ENCODE peak calls at places on chromosomes 1 and 21, in four cellular contexts. C is IMR-90, S is GM23338, D is H9. F is an unnamed sample.

GRCh38 chr21:14403681-14404318 is 20.9 kb upstream of the HSPA13 start:
- DNase-seq in D (no peak), C (peak; percentile 45), S (peak; percentile 46), F (peak; percentile 20)

GRCh38 chr1:6635910-6636760 is 11.5 kb downstream of the THAP3 start:
- DNase-seq in C (peak; percentile 21), S (no peak), D (no peak), F (no peak)

GRCh38 chr21:46459356-46460112 is 843 bp downstream of the DIP2A start:
- DNase-seq in S (peak; percentile 58), C (peak; percentile 35), D (peak; percentile 48), F (no peak)

GRCh38 chr1:159275891-159276290 is 26.2 kb upstream of the FCER1A start:
- DNase-seq in D (no peak), C (no peak), S (no peak), F (no peak)

GRCh38 chr1:92951141-92951582 is 10.1 kb downstream of the DIPK1A start:
- DNase-seq in C (peak; percentile 71), S (no peak), D (no peak), F (peak; percentile 78)

GRCh38 chr1:20126041-20126805 is 6.9 kb upstream of the PLA2G2D start:
- DNase-seq in D (no peak), S (no peak), C (no peak), F (no peak)

GRCh38 chr1:61448934-61449368 is 276.0 kb downstream of the TM2D1 start:
- DNase-seq in S (no peak), C (no peak), D (no peak), F (no peak)

GRCh38 chr1:6996371-6996770 is 211.1 kb downstream of the CAMTA1 start:
- DNase-seq in S (no peak), C (no peak), D (no peak), F (no peak)

GRCh38 chr1:244713329-244713728 is 60.4 kb downstream of the DESI2 start:
- DNase-seq in C (no peak), S (no peak), D (no peak), F (no peak)

GRCh38 chr1:151001592-151001991 is 5.1 kb downstream of the MINDY1 start:
- DNase-seq in C (no peak), S (no peak), D (no peak), F (no peak)

GRCh38 chr1:201226859-201227488 is 36.4 kb downstream of the IGFN1 start:
- DNase-seq in C (no peak), D (peak; percentile 27), S (no peak), F (no peak)

GRCh38 chr1:22527555-22528296 is 35.6 kb upstream of the EPHA8 start:
- DNase-seq in S (peak; percentile 57), C (no peak), D (peak; percentile 29), F (no peak)
- TF ChIP-seq CTCF in S (peak; percentile 42), C (no peak), D (peak; percentile 61), F (peak; percentile 24)

GRCh38 chr1:63718464-63719075 is 55.2 kb upstream of the ROR1 start:
- DNase-seq in S (no peak), C (no peak), D (no peak), F (no peak)
- H3K4me1 ChIP-seq in S (peaks cover 22% of the 10 kb centered on the region), C (peaks cover 11% of the 10 kb centered on the region), D (peaks cover 7% of the 10 kb centered on the region), F (no peaks in the 10 kb centered on the region)

GRCh38 chr1:23403355-23403734 is 21.2 kb downstream of the TCEA3 start:
- DNase-seq in D (no peak), C (no peak), S (no peak), F (no peak)
- H3K4me2 ChIP-seq in D (peak overlapping the region; percentile 14), C (peak overlapping the region; percentile 54), S (peak overlapping the region; percentile 75), F (peak overlapping the region; percentile 53)

DNA sequence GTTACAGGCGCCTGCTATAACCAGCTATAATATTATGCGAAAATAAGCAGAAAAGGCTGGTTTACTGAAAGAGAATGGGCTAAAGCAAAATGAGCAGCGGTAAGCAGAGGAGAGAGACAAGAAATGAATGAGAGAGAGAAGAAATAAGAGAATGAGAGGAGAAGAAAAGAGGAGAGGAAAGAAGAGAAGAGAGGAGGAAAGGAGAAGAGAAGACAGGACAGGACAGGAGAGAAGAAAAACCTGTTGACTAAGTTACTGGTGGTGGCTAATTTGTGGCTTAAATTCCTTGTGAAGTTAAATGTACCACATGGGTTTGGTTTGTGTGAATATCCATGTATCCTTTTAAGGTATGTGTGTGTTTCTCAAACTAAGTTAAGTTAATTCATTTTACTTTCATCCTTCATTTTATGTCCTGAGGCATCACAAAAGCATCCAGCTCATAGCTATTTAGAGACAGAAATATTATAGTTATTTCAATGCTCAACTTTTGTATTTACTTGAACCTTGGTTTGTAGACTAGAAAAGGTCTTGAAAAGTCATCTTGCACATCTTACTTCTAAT is 3.1 kb upstream of the DDR2 start:
- DNase-seq in C (no peak), S (no peak), D (no peak), F (no peak)
- TF ChIP-seq CTCF in C (no peak), S (no peak), D (no peak), F (no peak)

GRCh38 chr1:111513410-111514020 is 10.1 kb upstream of the ADORA3 start:
- DNase-seq in D (no peak), C (no peak), S (no peak), F (no peak)
- H3K4me1 ChIP-seq in D (no peaks in the 10 kb centered on the region), C (peaks cover 7% of the 10 kb centered on the region), S (peaks cover 5% of the 10 kb centered on the region), F (peaks cover 13% of the 10 kb centered on the region)

GRCh38 chr1:30911061-30911954 is 2.8 kb upstream of the SDC3 start:
- DNase-seq in C (peak; percentile 78), D (peak; percentile 90), S (peak; percentile 96), F (peak; percentile 51)

GRCh38 chr1:30914931-30915330 is 6.4 kb upstream of the SDC3 start:
- DNase-seq in D (no peak), C (no peak), S (no peak), F (no peak)

GRCh38 chr1:30914587-30914922 is 6.0 kb upstream of the SDC3 start:
- DNase-seq in D (no peak), C (no peak), S (no peak), F (no peak)

GRCh38 chr1:30912203-30912602 is 3.6 kb upstream of the SDC3 start:
- DNase-seq in C (no peak), S (no peak), D (peak; percentile 15), F (no peak)

GRCh38 chr1:30912913-30913652 is 4.5 kb upstream of the SDC3 start:
- DNase-seq in C (no peak), D (peak; percentile 22), S (no peak), F (peak; percentile 25)
- H3K4me2 ChIP-seq in C (no peak overlapping the region), D (no peak overlapping the region), S (no peak overlapping the region), F (no peak overlapping the region)

GRCh38 chr1:79896136-79896535 is 889.6 kb upstream of the ADGRL4 start:
- DNase-seq in S (no peak), C (no peak), D (no peak), F (no peak)

GRCh38 chr1:79902418-79902817 is 895.9 kb upstream of the ADGRL4 start:
- DNase-seq in S (no peak), D (no peak), C (no peak), F (no peak)

GRCh38 chr1:79895573-79895972 is 889.0 kb upstream of the ADGRL4 start:
- DNase-seq in D (no peak), S (no peak), C (no peak), F (no peak)

GRCh38 chr1:79899914-79900313 is 893.4 kb upstream of the ADGRL4 start:
- DNase-seq in D (no peak), S (no peak), C (peak; percentile 100), F (no peak)
- TF ChIP-seq CTCF in D (no peak), S (no peak), C (peak; percentile 24), F (no peak)

GRCh38 chr1:228983231-228983660 is 248.0 kb downstream of the RHOU start:
- DNase-seq in S (no peak), C (no peak), D (peak; percentile 13), F (no peak)
- H3K4me1 ChIP-seq in S (peaks cover 5% of the 10 kb centered on the region), C (peaks cover 10% of the 10 kb centered on the region), D (no peaks in the 10 kb centered on the region), F (no peaks in the 10 kb centered on the region)

F was measured in DND-41.